ENCODE peak calls at places on chromosomes 3 and 15, in five cellular contexts. S, M, W, Q and Z are unnamed samples.

GRCh38 chr3:67647390-67647878 is 7.0 kb downstream of the SUCLG2 start:
- DNase-seq in M (no peak), W (peak), Q (no peak), S (no peak), Z (no peak)

GRCh38 chr3:107208796-107209195 is 168.4 kb upstream of the CCDC54 start:
- DNase-seq in W (no peak), S (no peak), Q (no peak), M (no peak), Z (no peak)

GRCh38 chr3:99499235-99499798 is 139.1 kb upstream of the COL8A1 start:
- DNase-seq in Q (no peak), M (no peak), S (peak), W (peak), Z (no peak)

GRCh38 chr15:43187544-43188155 is 2.4 kb downstream of the CCNDBP1 start:
- DNase-seq in S (peak), M (no peak), Q (no peak), W (peak), Z (no peak)

GRCh38 chr3:197540961-197541377 is 14.8 kb downstream of the BDH1 start:
- DNase-seq in W (no peak), M (no peak), S (no peak), Q (peak), Z (no peak)

GRCh38 chr3:126013742-126014141 is 44.8 kb downstream of the ROPN1B start:
- DNase-seq in W (no peak), M (no peak), Q (no peak), S (no peak), Z (no peak)

GRCh38 chr3:177427096-177427495 is 229.8 kb upstream of the TBL1XR1 start:
- DNase-seq in M (no peak), S (peak), Q (no peak), W (no peak), Z (peak)

GRCh38 chr3:128068156-128068620 is 16.0 kb downstream of the SEC61A1 start:
- DNase-seq in S (peak), W (peak), Q (peak), M (peak), Z (no peak)

GRCh38 chr3:170717410-170718402 is 131.8 kb upstream of the SLC7A14 start:
- DNase-seq in M (no peak), S (peak), Q (no peak), W (no peak), Z (no peak)

GRCh38 chr3:126314305-126315082 is 42.7 kb downstream of the KLF15 start:
- DNase-seq in Q (peak), M (no peak), S (no peak), W (no peak), Z (no peak)

GRCh38 chr3:52986049-52986448 is 59.8 kb downstream of the SFMBT1 start:
- DNase-seq in Q (no peak), S (no peak), W (no peak), M (no peak), Z (no peak)

GRCh38 chr3:165622356-165622755 is 214.9 kb downstream of the BCHE start:
- DNase-seq in M (no peak), W (no peak), S (no peak), Q (no peak), Z (no peak)

GRCh38 chr3:82938821-82939328 is 1177.4 kb upstream of the GBE1 start:
- DNase-seq in Q (no peak), S (no peak), W (no peak), M (no peak), Z (no peak)

GRCh38 chr3:100018806-100019205 is 95.5 kb downstream of the FILIP1L start:
- DNase-seq in S (no peak), Q (no peak), M (no peak), W (no peak), Z (no peak)

GRCh38 chr3:111667621-111668239 is 72.6 kb upstream of the ZBED2 start:
- DNase-seq in Q (no peak), W (no peak), S (no peak), M (peak), Z (peak)

GRCh38 chr15:26891448-26891881 is 24.6 kb downstream of the GABRA5 start:
- DNase-seq in W (peak), Q (peak), M (no peak), S (peak), Z (no peak)

GRCh38 chr3:197854596-197855343 is 63.7 kb downstream of the LRCH3 start:
- DNase-seq in M (no peak), S (no peak), W (no peak), Q (no peak), Z (no peak)

GRCh38 chr15:77002436-77002835 is 7.5 kb downstream of the PSTPIP1 start:
- DNase-seq in S (no peak), M (no peak), W (no peak), Q (no peak), Z (no peak)

GRCh38 chr3:117184574-117184973 is 475.0 kb downstream of the TUSC7 start:
- DNase-seq in W (no peak), Q (no peak), S (no peak), M (no peak), Z (no peak)

GRCh38 chr3:182349951-182350350 is 443.4 kb upstream of the ATP11B start:
- DNase-seq in M (no peak), Q (no peak), S (no peak), W (no peak), Z (no peak)

GRCh38 chr15:25236143-25236860 is 202.5 kb downstream of the UBE3A start:
- DNase-seq in Q (no peak), W (no peak), S (no peak), M (no peak), Z (no peak)

GRCh38 chr15:64772488-64772887 is 2.9 kb downstream of the RBPMS2 start:
- DNase-seq in S (peak), W (no peak), Q (no peak), M (no peak), Z (no peak)

GRCh38 chr3:117743962-117744361 is 1034.4 kb downstream of the TUSC7 start:
- DNase-seq in Q (no peak), S (no peak), W (no peak), M (no peak), Z (no peak)

GRCh38 chr3:18809640-18810305 is 338.5 kb upstream of the KCNH8 start:
- DNase-seq in M (no peak), W (no peak), S (no peak), Q (no peak), Z (no peak)

GRCh38 chr3:18385706-18386105 is 39.4 kb downstream of the SATB1 start:
- DNase-seq in M (no peak), Q (no peak), W (no peak), S (no peak), Z (no peak)

GRCh38 chr3:117510396-117510795 is 800.8 kb downstream of the TUSC7 start:
- DNase-seq in Q (no peak), M (no peak), W (no peak), S (no peak), Z (no peak)

GRCh38 chr3:59818033-59818936 is 768.5 kb upstream of the CFAP20DC start:
- DNase-seq in M (no peak), Q (no peak), W (no peak), S (peak), Z (no peak)

GRCh38 chr3:129556890-129557736 is 14.1 kb downstream of the H1-8 start:
- DNase-seq in Q (no peak), W (no peak), S (no peak), M (no peak), Z (no peak)

GRCh38 chr3:40584625-40585189 is 59.9 kb downstream of the ZNF621 start:
- DNase-seq in S (peak), W (peak), Q (peak), M (peak), Z (peak)

GRCh38 chr3:31462050-31462569 is 70.6 kb upstream of the STT3B start:
- DNase-seq in S (peak), W (peak), Q (no peak), M (no peak), Z (peak)

GRCh38 chr15:39198044-39198625 is 382.7 kb upstream of the THBS1 start:
- DNase-seq in M (no peak), S (no peak), W (no peak), Q (no peak), Z (no peak)

GRCh38 chr3:32557640-32558352 is 12.9 kb downstream of the DYNC1LI1 start:
- DNase-seq in Q (no peak), S (no peak), W (peak), M (no peak), Z (no peak)

GRCh38 chr3:13267348-13267659 is 152.8 kb downstream of the NUP210 start:
- DNase-seq in S (no peak), Q (no peak), W (no peak), M (no peak), Z (no peak)

GRCh38 chr3:64150527-64151238 is 74.6 kb downstream of the PRICKLE2 start:
- DNase-seq in W (peak), M (no peak), S (no peak), Q (no peak), Z (no peak)

GRCh38 chr3:177464392-177465225 is 267.3 kb upstream of the TBL1XR1 start:
- DNase-seq in W (no peak), M (no peak), S (no peak), Q (no peak), Z (no peak)

GRCh38 chr3:43093974-43094373 is 11.9 kb downstream of the POMGNT2 start:
- DNase-seq in W (no peak), M (no peak), S (no peak), Q (no peak), Z (no peak)

GRCh38 chr3:40043444-40043755 is 234.0 kb downstream of the MYRIP start:
- DNase-seq in M (no peak), Q (no peak), W (no peak), S (no peak), Z (no peak)

GRCh38 chr15:64356443-64357040 is 569 bp upstream of the CSNK1G1 start:
- DNase-seq in Q (no peak), W (peak), S (no peak), M (no peak), Z (no peak)

GRCh38 chr15:68204776-68205557 is at the start of gene CALML4:
- DNase-seq in W (peak), M (no peak), Q (no peak), S (no peak), Z (no peak)

GRCh38 chr3:88030200-88030599 is 28.6 kb downstream of the CGGBP1 start:
- DNase-seq in W (no peak), S (no peak), Q (no peak), M (no peak), Z (no peak)

GRCh38 chr15:91534235-91534634 is 319.3 kb upstream of the SLCO3A1 start:
- DNase-seq in Q (no peak), M (no peak), W (no peak), S (no peak), Z (no peak)
- TF ChIP-seq POLR2A in Q (no peak), M (no peak), W (no peak), S (no peak), Z (no peak)

GRCh38 chr15:90560229-90560771 is 30.6 kb downstream of the CRTC3 start:
- DNase-seq in M (no peak), Q (no peak), W (no peak), S (peak), Z (no peak)
- TF ChIP-seq TAF1 in M (no peak), Q (no peak), W (no peak), S (no peak), Z (no peak)

GRCh38 chr15:31214158-31214863 is 112.3 kb upstream of the KLF13 start:
- DNase-seq in M (no peak), Q (no peak), S (no peak), W (no peak), Z (no peak)
- TF ChIP-seq POLR2A in M (no peak), Q (no peak), S (no peak), W (no peak), Z (no peak)

GRCh38 chr3:120161902-120162301 is 67.7 kb upstream of the GSK3B start:
- DNase-seq in M (no peak), S (no peak), W (no peak), Q (no peak), Z (no peak)

GRCh38 chr3:120162400-120162799 is 68.2 kb upstream of the GSK3B start:
- DNase-seq in W (no peak), M (no peak), Q (no peak), S (no peak), Z (no peak)

GRCh38 chr3:120157113-120157512 is 62.9 kb upstream of the GSK3B start:
- DNase-seq in W (no peak), M (no peak), S (no peak), Q (no peak), Z (no peak)

GRCh38 chr3:120157681-120158080 is 63.4 kb upstream of the GSK3B start:
- DNase-seq in S (no peak), Q (no peak), W (no peak), M (no peak), Z (no peak)

GRCh38 chr3:120160050-120160449 is 65.8 kb upstream of the GSK3B start:
- DNase-seq in S (no peak), M (no peak), W (no peak), Q (no peak), Z (no peak)
- TF ChIP-seq TAF1 in S (no peak), M (no peak), W (no peak), Q (no peak), Z (no peak)

GRCh38 chr15:90674476-90674875 is 42.7 kb upstream of the BLM start:
- DNase-seq in S (no peak), Q (no peak), W (no peak), M (no peak), Z (no peak)
- TF ChIP-seq POLR2A in S (no peak), Q (no peak), W (no peak), M (no peak), Z (no peak)

DNA sequence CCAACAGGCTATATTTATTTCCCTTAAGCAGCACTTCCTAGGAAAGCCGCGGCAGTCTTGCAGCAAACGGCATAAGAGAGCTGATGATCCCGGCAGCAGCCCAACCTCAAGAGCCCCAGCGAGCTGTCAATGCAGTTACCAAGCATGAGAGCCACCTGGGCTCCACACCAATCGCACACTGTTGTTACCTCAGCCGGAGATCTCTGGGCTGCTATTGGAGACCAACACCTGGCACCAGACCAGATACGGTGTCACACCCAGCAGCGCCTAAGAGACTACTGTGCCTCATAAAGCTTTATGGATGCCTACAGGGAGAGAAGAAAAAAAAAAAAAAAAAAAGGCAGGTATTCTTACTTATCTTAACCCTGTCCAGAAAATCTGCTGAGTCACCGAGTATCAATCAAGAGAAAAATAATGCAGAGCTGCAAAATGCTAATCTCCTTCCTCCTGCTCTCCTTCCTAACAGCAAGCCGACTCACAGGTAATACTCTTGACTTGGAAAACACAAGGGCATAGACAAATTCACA is 11.6 kb downstream of the ABCC5 start:
- DNase-seq in S (peak), Q (no peak), W (no peak), M (peak), Z (peak)
- TF ChIP-seq TAF1 in S (no peak), Q (no peak), W (no peak), M (no peak), Z (no peak)

DNA sequence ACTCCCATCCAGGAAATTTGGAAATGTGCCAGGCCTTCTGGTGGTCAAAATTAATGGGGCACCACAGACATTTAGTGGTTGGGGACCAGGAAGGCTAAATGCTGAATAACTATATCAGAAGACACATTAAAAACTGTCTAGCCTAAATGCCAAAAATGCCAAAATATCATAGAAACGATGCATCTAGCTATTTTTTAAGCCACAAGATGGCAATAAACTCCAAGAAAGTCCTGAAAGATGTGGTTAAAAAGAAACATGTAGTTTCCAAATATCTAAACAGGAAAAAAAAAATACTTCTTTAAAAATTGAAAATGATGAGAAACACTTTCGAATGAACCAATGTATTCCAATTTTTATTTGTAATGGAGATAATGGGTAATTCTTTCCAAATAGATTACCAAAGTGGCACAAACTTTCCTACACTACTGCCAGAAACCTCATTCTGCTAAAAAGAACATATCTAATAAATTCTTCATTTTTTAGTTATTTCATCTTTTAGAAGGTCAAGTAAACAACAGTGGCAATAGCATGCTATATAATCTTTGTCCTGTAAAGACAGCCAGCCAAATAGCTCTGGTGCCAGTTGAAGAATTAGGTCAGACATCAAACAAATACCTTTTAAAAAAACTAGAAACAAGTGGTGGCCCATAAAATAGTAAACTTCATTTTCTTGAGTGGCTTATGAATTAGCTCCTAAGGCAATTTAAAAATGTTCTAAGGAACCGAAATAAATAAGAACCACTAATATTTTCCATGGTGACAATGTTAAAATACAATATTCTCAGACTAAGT is 19.7 kb downstream of the CCDC14 start:
- DNase-seq in Q (no peak), W (no peak), M (no peak), S (no peak), Z (no peak)
- TF ChIP-seq POLR2A in Q (no peak), W (no peak), M (no peak), S (no peak), Z (no peak)

DNA sequence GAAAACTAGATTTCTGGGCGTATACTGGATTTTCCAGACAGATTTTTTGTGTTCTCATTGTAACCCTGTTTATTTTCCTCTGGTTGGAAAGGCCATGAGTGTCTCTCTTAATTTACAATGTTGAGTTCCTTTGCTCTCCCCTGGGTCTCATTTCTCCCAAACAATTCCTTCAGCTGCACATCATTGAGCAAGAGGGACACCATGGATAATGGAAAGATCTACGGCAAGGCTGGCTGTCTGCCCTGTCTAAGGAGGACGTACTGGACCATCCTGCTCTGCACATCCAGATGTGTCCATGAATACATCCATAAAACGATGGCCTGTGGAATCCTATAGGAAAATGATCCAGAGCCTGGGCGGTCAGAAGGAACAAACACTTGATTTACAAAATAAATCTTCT is 258.1 kb upstream of the MCTP2 start:
- DNase-seq in Q (no peak), M (no peak), S (no peak), W (no peak), Z (no peak)
- TF ChIP-seq TAF1 in Q (no peak), M (no peak), S (no peak), W (no peak), Z (no peak)

DNA sequence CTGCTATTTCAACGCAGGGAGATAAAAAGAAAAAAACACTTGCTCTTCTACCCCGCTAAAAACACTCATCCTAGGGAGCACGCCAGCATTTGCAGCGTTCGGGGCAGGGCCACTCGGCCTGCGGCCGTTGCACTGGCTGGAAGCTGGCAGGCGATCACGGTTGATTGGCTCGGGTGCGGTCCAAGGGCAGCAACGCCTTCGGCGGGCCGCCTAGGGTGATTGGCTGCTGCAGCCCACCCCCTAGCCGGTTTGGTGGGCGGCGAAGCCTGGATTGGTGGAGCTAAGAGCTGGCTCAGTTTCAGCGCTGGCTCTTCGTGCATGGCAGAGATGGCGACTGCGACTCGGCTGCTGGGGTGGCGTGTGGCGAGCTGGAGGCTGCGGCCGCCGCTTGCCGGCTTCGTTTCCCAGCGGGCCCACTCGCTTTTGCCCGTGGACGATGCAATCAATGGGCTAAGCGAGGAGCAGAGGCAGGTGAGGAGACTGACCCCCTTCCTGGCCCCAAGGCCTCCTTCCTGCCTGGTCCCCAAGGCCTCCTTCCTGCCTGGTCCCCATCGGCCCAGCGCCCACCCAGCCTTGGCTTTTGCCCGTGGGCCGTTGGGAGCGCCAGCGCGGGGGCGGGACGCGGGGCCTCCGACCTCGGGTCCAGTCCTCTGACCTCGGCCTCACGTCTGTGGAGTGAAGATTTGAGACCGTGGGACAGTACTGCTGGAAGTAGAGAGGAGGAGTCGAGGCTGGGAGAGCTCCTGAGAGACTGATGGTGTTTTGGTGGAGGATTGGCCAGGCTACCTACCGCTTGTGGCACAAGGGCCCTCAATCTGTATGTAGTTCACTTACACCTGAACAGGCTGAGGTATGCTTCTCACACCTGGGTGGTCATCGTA is at the start of gene IVD:
- DNase-seq in M (peak), S (no peak), Q (peak), W (peak), Z (peak)
- TF ChIP-seq POLR2A in M (peak), S (no peak), Q (peak), W (peak), Z (peak)